ENCODE peak calls at places on chromosomes 1 and 21, in five cellular contexts. One of them, this sample, is unnamed.
A peak's percentile ranks its signal among the peaks of the same experiment; 100 is the strongest.

GRCh38 chr1:205440476-205441317 is 15.1 kb downstream of the BLACAT1 start:
- DNase-seq in heart right ventricle: peak; percentile 47
- DNase-seq in gastrocnemius medialis: no peak
- DNase-seq in heart left ventricle: peak; percentile 38
- DNase-seq in adrenal gland: peak; percentile 87
- DNase-seq in this sample: peak; percentile 55

GRCh38 chr1:227869281-227869842 is 53.9 kb downstream of the PRSS38 start:
- DNase-seq in heart right ventricle: no peak
- DNase-seq in gastrocnemius medialis: no peak
- DNase-seq in heart left ventricle: no peak
- DNase-seq in adrenal gland: no peak
- DNase-seq in this sample: no peak

GRCh38 chr1:23594149-23594917 is 35.0 kb upstream of the ID3 start:
- DNase-seq in heart right ventricle: no peak
- DNase-seq in gastrocnemius medialis: no peak
- DNase-seq in heart left ventricle: no peak
- DNase-seq in adrenal gland: no peak
- DNase-seq in this sample: no peak

GRCh38 chr1:82318921-82319320 is 518.2 kb downstream of the ADGRL2 start:
- DNase-seq in heart right ventricle: no peak
- DNase-seq in gastrocnemius medialis: no peak
- DNase-seq in heart left ventricle: no peak
- DNase-seq in adrenal gland: no peak
- DNase-seq in this sample: peak; percentile 51

GRCh38 chr1:160282807-160283206 is 2.1 kb downstream of the PEX19 start:
- DNase-seq in heart right ventricle: no peak
- DNase-seq in gastrocnemius medialis: no peak
- DNase-seq in heart left ventricle: no peak
- DNase-seq in adrenal gland: no peak
- DNase-seq in this sample: no peak

GRCh38 chr1:41712687-41713086 is 206.0 kb downstream of the HIVEP3 start:
- DNase-seq in heart right ventricle: no peak
- DNase-seq in gastrocnemius medialis: no peak
- DNase-seq in heart left ventricle: peak; percentile 66
- DNase-seq in adrenal gland: peak; percentile 67
- DNase-seq in this sample: no peak

GRCh38 chr1:25430073-25430665 is 528 bp upstream of the MACO1 start:
- DNase-seq in heart right ventricle: peak; percentile 85
- DNase-seq in gastrocnemius medialis: peak; percentile 75
- DNase-seq in heart left ventricle: peak; percentile 90
- DNase-seq in adrenal gland: peak; percentile 92
- DNase-seq in this sample: peak; percentile 83

GRCh38 chr21:35410123-35410522 is 361.0 kb upstream of the RUNX1 start:
- DNase-seq in heart right ventricle: no peak
- DNase-seq in gastrocnemius medialis: no peak
- DNase-seq in heart left ventricle: no peak
- DNase-seq in adrenal gland: no peak
- DNase-seq in this sample: no peak

GRCh38 chr1:8374812-8375211 is 56.9 kb downstream of the SLC45A1 start:
- DNase-seq in heart right ventricle: peak; percentile 16
- DNase-seq in gastrocnemius medialis: no peak
- DNase-seq in heart left ventricle: no peak
- DNase-seq in adrenal gland: peak; percentile 67
- DNase-seq in this sample: peak; percentile 57

GRCh38 chr1:30405081-30405480 is 318.3 kb downstream of the MATN1 start:
- DNase-seq in heart right ventricle: no peak
- DNase-seq in gastrocnemius medialis: no peak
- DNase-seq in heart left ventricle: no peak
- DNase-seq in adrenal gland: peak; percentile 10
- DNase-seq in this sample: no peak

GRCh38 chr1:167863921-167864279 is 50.0 kb downstream of the ADCY10 start:
- DNase-seq in heart right ventricle: no peak
- DNase-seq in gastrocnemius medialis: no peak
- DNase-seq in heart left ventricle: no peak
- DNase-seq in adrenal gland: no peak
- DNase-seq in this sample: no peak

GRCh38 chr1:110756506-110756905 is 81.8 kb upstream of the KCNA3 start:
- DNase-seq in heart right ventricle: peak; percentile 55
- DNase-seq in gastrocnemius medialis: peak; percentile 38
- DNase-seq in heart left ventricle: peak; percentile 59
- DNase-seq in adrenal gland: no peak
- DNase-seq in this sample: no peak

GRCh38 chr1:201009967-201010645 is 13.4 kb downstream of the KIF21B start:
- DNase-seq in heart right ventricle: no peak
- DNase-seq in gastrocnemius medialis: no peak
- DNase-seq in heart left ventricle: no peak
- DNase-seq in adrenal gland: no peak
- DNase-seq in this sample: no peak

GRCh38 chr1:12597792-12598191 is 20.2 kb downstream of the DHRS3 start:
- DNase-seq in heart right ventricle: peak; percentile 69
- DNase-seq in gastrocnemius medialis: peak; percentile 71
- DNase-seq in heart left ventricle: peak; percentile 81
- DNase-seq in adrenal gland: no peak
- DNase-seq in this sample: no peak

GRCh38 chr21:44512496-44513388 is 27.3 kb downstream of the KRTAP10-1 start:
- DNase-seq in heart right ventricle: no peak
- DNase-seq in gastrocnemius medialis: no peak
- DNase-seq in heart left ventricle: peak; percentile 19
- DNase-seq in adrenal gland: no peak
- DNase-seq in this sample: no peak

GRCh38 chr1:213973129-213973528 is 14.6 kb upstream of the PROX1 start:
- DNase-seq in heart right ventricle: no peak
- DNase-seq in gastrocnemius medialis: no peak
- DNase-seq in heart left ventricle: no peak
- DNase-seq in adrenal gland: no peak
- DNase-seq in this sample: no peak

GRCh38 chr1:171983584-171983983 is 142.3 kb downstream of the DNM3 start:
- DNase-seq in heart right ventricle: no peak
- DNase-seq in gastrocnemius medialis: no peak
- DNase-seq in heart left ventricle: no peak
- DNase-seq in adrenal gland: no peak
- DNase-seq in this sample: peak; percentile 58

GRCh38 chr21:16992448-16992847 is 520.4 kb upstream of the CXADR start:
- DNase-seq in heart right ventricle: no peak
- DNase-seq in gastrocnemius medialis: no peak
- DNase-seq in heart left ventricle: no peak
- DNase-seq in adrenal gland: no peak
- DNase-seq in this sample: no peak

GRCh38 chr1:107196973-107197562 is 56.2 kb downstream of the NTNG1 start:
- DNase-seq in heart right ventricle: no peak
- DNase-seq in gastrocnemius medialis: no peak
- DNase-seq in heart left ventricle: no peak
- DNase-seq in adrenal gland: no peak
- DNase-seq in this sample: peak; percentile 16

DNA sequence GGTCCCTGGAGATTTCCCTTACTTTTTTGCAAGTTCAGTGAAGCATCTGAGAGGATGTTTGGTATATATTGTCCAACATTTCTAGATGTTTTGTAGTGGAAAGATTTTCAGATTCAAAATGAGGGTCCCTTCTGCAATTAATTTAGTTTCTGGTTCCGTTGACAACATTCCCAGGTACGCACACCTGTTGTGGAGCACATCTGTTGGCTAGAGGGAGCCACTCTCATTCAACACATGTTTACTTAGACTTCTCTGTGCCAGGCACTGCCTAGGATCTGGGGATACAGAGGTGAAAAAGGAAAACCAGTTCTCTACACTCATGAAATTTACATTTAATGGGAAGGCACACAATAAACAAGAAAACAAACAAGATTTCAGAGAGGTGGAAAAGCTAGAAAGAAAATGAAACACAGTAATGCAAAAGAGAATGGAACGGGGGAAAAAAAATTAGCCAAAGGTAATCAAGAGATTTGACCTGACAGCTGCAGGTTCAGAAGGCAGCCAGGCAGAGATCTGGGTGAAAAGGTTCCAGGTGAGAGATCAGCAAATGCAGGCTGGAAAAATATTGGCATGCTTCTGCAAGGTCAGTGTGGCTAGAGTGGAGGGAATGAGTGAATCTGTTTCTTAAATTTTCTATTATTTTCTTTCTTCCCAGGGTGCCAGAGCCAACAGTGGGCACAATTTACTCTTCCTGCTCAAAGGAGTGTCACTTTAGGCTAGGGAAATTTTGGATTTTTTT is 48.4 kb upstream of the KAZN start:
- DNase-seq in heart right ventricle: no peak
- DNase-seq in gastrocnemius medialis: no peak
- DNase-seq in heart left ventricle: no peak
- DNase-seq in adrenal gland: no peak
- DNase-seq in this sample: no peak
- TF ChIP-seq CTCF in heart right ventricle: no peak
- TF ChIP-seq CTCF in gastrocnemius medialis: no peak
- TF ChIP-seq CTCF in heart left ventricle: no peak
- TF ChIP-seq CTCF in adrenal gland: no peak
- TF ChIP-seq CTCF in this sample: no peak

GRCh38 chr1:117164209-117164608 is 42.7 kb upstream of the TRIM45 start:
- DNase-seq in heart right ventricle: peak; percentile 42
- DNase-seq in gastrocnemius medialis: no peak
- DNase-seq in heart left ventricle: no peak
- DNase-seq in adrenal gland: no peak
- DNase-seq in this sample: no peak
- TF ChIP-seq CTCF in heart right ventricle: no peak
- TF ChIP-seq CTCF in gastrocnemius medialis: no peak
- TF ChIP-seq CTCF in heart left ventricle: no peak
- TF ChIP-seq CTCF in adrenal gland: no peak
- TF ChIP-seq CTCF in this sample: no peak

DNA sequence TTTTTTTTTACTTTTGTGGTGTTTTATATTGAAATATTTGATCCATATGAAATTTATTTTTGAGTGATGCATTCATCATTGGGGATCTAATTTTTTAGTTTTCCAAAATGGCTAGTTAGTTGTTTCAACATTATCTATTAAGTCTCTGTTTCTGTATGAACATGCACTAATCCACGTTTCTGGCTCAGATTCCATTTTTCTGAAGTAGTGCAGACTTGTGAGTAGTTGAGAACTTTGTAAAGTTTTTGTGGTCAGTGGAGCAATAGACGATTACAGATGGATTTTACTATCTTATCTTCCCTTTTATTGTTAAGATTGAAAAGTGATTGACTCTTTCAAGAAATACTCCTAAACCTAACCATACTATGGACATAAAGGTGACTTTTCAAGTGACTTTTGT is 16.7 kb downstream of the SOAT1 start:
- DNase-seq in heart right ventricle: no peak
- DNase-seq in gastrocnemius medialis: no peak
- DNase-seq in heart left ventricle: no peak
- DNase-seq in adrenal gland: no peak
- DNase-seq in this sample: peak; percentile 79
- TF ChIP-seq CTCF in heart right ventricle: no peak
- TF ChIP-seq CTCF in gastrocnemius medialis: no peak
- TF ChIP-seq CTCF in heart left ventricle: no peak
- TF ChIP-seq CTCF in adrenal gland: no peak
- TF ChIP-seq CTCF in this sample: no peak

DNA sequence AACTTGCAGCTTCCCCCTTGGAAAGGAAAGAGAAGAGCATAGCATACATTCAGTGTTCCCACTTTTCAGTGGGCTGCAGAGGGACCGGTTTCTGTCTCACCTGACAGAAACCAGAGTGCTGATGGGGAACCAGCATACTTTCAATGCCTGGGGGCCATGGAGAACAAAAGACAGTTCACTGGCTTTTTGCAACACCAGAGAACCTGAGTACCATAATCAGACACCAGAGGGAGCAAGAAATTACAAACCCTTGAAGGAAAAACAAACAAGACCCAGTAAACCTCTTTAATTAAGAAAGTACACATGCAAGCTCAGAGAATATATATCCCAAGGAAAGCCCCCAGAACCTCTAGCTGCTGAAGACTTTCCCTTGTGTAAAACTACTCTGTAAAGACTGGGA is 51.1 kb downstream of the CSMD2 start:
- DNase-seq in heart right ventricle: no peak
- DNase-seq in gastrocnemius medialis: no peak
- DNase-seq in heart left ventricle: no peak
- DNase-seq in adrenal gland: no peak
- DNase-seq in this sample: peak; percentile 1
- TF ChIP-seq CTCF in heart right ventricle: peak; percentile 31
- TF ChIP-seq CTCF in gastrocnemius medialis: no peak
- TF ChIP-seq CTCF in heart left ventricle: no peak
- TF ChIP-seq CTCF in adrenal gland: peak; percentile 18
- TF ChIP-seq CTCF in this sample: no peak

GRCh38 chr1:76547916-76548315 is 319.4 kb upstream of the ST6GALNAC5 start:
- DNase-seq in heart right ventricle: no peak
- DNase-seq in gastrocnemius medialis: no peak
- DNase-seq in heart left ventricle: no peak
- DNase-seq in adrenal gland: no peak
- DNase-seq in this sample: no peak
- TF ChIP-seq CTCF in heart right ventricle: no peak
- TF ChIP-seq CTCF in gastrocnemius medialis: no peak
- TF ChIP-seq CTCF in heart left ventricle: no peak
- TF ChIP-seq CTCF in adrenal gland: no peak
- TF ChIP-seq CTCF in this sample: no peak

GRCh38 chr1:10265027-10265426 is 54.7 kb downstream of the KIF1B start:
- DNase-seq in heart right ventricle: no peak
- DNase-seq in gastrocnemius medialis: no peak
- DNase-seq in heart left ventricle: no peak
- DNase-seq in adrenal gland: no peak
- DNase-seq in this sample: no peak
- TF ChIP-seq CTCF in heart right ventricle: no peak
- TF ChIP-seq CTCF in gastrocnemius medialis: no peak
- TF ChIP-seq CTCF in heart left ventricle: no peak
- TF ChIP-seq CTCF in adrenal gland: no peak
- TF ChIP-seq CTCF in this sample: no peak

DNA sequence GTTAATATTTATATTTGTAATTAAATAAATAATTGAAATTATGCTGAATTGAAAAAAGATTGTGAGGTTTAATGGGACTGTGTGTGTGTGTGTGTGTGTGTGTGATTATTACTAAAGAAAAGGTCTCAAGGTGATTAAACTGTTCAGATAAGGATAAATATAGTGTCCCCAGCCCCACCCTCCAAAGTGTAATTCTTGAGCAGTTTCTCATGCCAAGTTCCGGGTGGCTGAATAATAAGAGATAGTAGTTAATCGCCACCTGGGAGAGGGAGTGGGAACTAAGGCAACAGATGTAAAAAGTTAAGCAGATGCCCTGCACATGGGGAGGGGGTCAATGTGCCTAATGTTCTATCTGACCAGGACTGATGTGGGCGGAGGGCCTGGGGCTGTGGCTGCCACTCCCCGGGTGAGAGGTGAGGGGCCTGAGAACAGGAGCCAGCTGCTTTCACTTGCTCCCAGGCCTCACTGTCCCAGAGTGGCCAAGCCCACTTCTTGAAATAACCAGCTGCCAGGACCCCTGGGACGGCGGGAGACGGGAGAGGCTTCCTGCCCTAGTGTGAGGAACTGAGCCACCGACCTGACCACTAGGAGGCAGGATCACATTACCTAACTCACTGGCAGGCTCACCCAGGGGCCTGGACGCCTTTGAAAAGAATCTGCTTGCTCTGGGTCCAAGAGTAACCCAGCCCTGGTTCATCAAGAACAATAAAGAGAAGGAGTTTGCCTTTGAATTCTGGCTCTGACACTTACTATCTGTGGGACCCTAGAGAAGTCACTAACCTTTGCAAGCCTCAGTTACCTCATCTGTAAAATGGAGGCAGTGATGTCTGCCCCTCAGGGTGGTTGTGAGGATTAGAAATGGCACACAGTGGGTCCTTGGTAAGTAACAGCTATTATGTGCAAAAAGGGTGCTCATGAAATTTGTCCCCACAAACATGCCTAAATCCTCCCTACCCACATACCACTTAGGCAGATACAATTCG is 179.2 kb downstream of the ATG4C start:
- DNase-seq in heart right ventricle: peak; percentile 12
- DNase-seq in gastrocnemius medialis: no peak
- DNase-seq in heart left ventricle: peak; percentile 34
- DNase-seq in adrenal gland: peak; percentile 52
- DNase-seq in this sample: peak; percentile 73
- TF ChIP-seq CTCF in heart right ventricle: peak; percentile 41
- TF ChIP-seq CTCF in gastrocnemius medialis: no peak
- TF ChIP-seq CTCF in heart left ventricle: peak; percentile 32
- TF ChIP-seq CTCF in adrenal gland: peak; percentile 24
- TF ChIP-seq CTCF in this sample: peak; percentile 74

This sample was measured in cardiac muscle cell.